ENCODE peak calls at places on chromosomes 12 and 14, in five cellular contexts. Q, F, B, N and L are unnamed samples.

GRCh38 chr12:107242189-107242588 is 148.8 kb upstream of the CRY1 start:
- DNase-seq in N (no peak), B (no peak), Q (no peak), F (peak; percentile 31), L (no peak)

GRCh38 chr12:107326237-107326636 is 232.9 kb upstream of the CRY1 start:
- DNase-seq in Q (peak; percentile 58), B (peak; percentile 1), N (no peak), F (no peak), L (no peak)

GRCh38 chr12:122527478-122527944 is 462 bp downstream of the KNTC1 start:
- DNase-seq in B (peak; percentile 77), Q (peak; percentile 42), N (peak; percentile 32), F (peak; percentile 21), L (no peak)

GRCh38 chr14:23117371-23118020 is 1.6 kb downstream of the CEBPE start:
- DNase-seq in F (no peak), N (no peak), B (no peak), Q (no peak), L (no peak)

GRCh38 chr12:15033029-15033428 is 60.2 kb downstream of the PDE6H start:
- DNase-seq in B (no peak), F (no peak), N (no peak), Q (no peak), L (no peak)

GRCh38 chr12:119406811-119407210 is 72.3 kb downstream of the CCDC60 start:
- DNase-seq in B (no peak), Q (no peak), F (no peak), N (no peak), L (no peak)

GRCh38 chr14:103081951-103082350 is 2.1 kb upstream of the LBHD2 start:
- DNase-seq in N (no peak), Q (no peak), B (no peak), F (no peak), L (no peak)

GRCh38 chr12:121968880-121969279 is 50.5 kb downstream of the CFAP251 start:
- DNase-seq in Q (no peak), N (no peak), B (no peak), F (no peak), L (no peak)

GRCh38 chr12:14902465-14902864 is 16.8 kb upstream of the MGP start:
- DNase-seq in B (no peak), Q (no peak), F (no peak), N (no peak), L (no peak)

GRCh38 chr12:128133321-128134050 is 133.5 kb upstream of the TMEM132C start:
- DNase-seq in B (no peak), F (no peak), N (no peak), Q (no peak), L (no peak)

GRCh38 chr14:93458234-93458633 is 27.5 kb downstream of the UNC79 start:
- DNase-seq in B (no peak), Q (no peak), F (no peak), N (no peak), L (no peak)

GRCh38 chr14:76546426-76547221 is 170.7 kb downstream of the ESRRB start:
- DNase-seq in N (peak; percentile 57), Q (peak; percentile 50), F (peak; percentile 67), B (peak; percentile 34), L (no peak)

GRCh38 chr12:22755629-22756028 is 130.7 kb downstream of the ETNK1 start:
- DNase-seq in Q (no peak), B (no peak), N (no peak), F (no peak), L (no peak)

GRCh38 chr12:6263931-6264330 is 46.6 kb upstream of the PLEKHG6 start:
- DNase-seq in B (no peak), N (peak; percentile 89), F (peak; percentile 61), Q (no peak), L (peak; percentile 35)

GRCh38 chr14:79279645-79280399 is 931.5 kb downstream of the DIO2 start:
- DNase-seq in Q (no peak), B (no peak), F (peak; percentile 21), N (no peak), L (peak; percentile 68)

GRCh38 chr14:88630565-88630964 is 67.7 kb downstream of the ZC3H14 start:
- DNase-seq in N (no peak), B (no peak), Q (peak; percentile 18), F (no peak), L (no peak)

GRCh38 chr12:28954333-28954732 is 194.7 kb upstream of the FAR2 start:
- DNase-seq in B (no peak), F (no peak), Q (no peak), N (no peak), L (no peak)

GRCh38 chr14:78975734-78976133 is 805.6 kb downstream of the NRXN3 start:
- DNase-seq in B (no peak), F (peak; percentile 33), Q (no peak), N (no peak), L (no peak)

GRCh38 chr12:68565391-68565903 is 45.3 kb upstream of the RAP1B start:
- DNase-seq in F (no peak), B (no peak), Q (peak; percentile 32), N (no peak), L (no peak)

GRCh38 chr12:81212996-81213696 is 135.3 kb downstream of the ACSS3 start:
- DNase-seq in N (no peak), F (no peak), Q (no peak), B (no peak), L (no peak)

GRCh38 chr12:55974308-55974724 is 438 bp downstream of the RAB5B start:
- DNase-seq in B (peak; percentile 56), F (peak; percentile 76), N (peak; percentile 64), Q (peak; percentile 56), L (peak; percentile 84)

GRCh38 chr12:123269395-123269892 is 2.2 kb downstream of the CDK2AP1 start:
- DNase-seq in B (peak; percentile 70), F (peak; percentile 66), Q (no peak), N (no peak), L (peak; percentile 79)

GRCh38 chr12:112842441-112842840 is 50.9 kb downstream of the RPH3A start:
- DNase-seq in N (no peak), F (no peak), B (no peak), Q (no peak), L (no peak)

DNA sequence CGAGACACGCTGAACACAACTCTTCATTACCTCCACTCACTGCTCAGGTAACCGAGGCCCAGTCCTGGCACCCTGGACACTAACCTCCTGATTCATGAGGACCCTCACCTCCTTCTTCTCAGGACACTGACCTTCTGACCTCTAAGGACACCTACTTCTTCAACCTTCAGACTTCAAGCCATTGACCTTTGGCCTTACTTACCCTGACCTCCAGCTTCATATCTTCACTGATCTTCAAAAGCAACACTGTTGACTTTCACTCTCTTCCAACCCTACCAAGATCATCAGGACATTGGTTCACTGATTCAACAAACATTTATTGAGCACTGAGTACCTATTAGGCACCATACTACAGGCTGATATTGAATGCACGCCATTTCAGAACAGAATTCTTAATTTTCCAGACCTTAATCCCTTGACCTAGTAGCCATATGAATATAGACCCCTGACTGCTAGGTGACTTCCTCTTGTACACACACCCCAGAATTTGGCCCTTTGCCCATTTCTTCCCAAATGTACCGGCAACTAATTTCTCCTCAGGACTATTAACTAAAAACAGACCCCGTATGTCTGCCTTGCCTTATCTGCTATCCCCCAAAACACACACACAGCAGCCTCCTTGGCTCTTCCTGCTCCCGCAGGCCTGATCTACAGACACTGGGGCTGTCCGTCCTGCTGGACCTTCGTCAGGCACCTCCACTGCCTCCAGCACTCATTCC is 5.8 kb downstream of the ARHGEF40 start:
- DNase-seq in Q (no peak), B (no peak), F (no peak), N (no peak), L (no peak)
- H3K4me3 ChIP-seq in Q (no peak overlapping the region), B (no peak overlapping the region), F (no peak overlapping the region), N (no peak overlapping the region), L (no peak overlapping the region)

DNA sequence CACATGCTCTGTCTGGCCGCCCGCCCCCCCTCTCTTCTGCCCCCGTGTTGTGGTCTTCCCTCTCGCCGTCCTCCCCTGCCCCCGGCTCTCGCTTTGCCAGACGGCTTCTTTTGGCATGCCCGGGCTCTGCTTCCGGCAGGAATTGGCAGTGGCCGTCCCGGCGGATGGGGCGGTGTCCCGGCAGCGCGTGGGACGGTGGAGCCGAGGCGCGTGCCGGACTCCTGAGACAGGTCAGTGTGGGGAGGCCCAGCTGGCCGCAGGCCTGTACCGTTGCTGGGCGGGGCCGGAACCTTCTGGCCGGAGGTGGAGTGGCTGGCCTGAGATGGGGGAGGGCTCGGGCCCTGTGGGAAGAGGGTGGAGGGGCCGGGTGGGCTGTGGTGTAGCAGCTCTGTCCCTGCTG is 17.1 kb downstream of the KIF26A start:
- DNase-seq in F (no peak), N (no peak), Q (no peak), B (no peak), L (no peak)
- TF ChIP-seq CTCF in F (no peak), N (no peak), Q (no peak), B (no peak), L (no peak)

DNA sequence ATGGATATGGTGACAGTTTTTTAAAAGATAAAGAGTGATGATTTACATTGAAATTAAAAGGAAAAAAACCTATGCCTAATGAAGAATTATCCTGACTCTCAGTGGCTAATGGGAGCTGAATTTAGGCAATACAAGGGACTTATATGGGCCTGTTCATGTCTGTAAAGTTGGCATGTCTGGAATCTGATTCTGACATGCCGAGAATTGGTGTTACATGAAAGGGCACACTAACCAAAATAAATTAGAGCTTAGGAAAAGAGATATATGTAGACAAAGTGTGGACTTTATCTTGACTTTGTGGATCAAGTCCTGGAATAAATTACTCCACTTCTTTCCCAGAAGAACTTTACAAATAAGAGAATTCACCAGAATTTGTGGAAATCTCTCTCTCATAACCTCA is 1.1 kb downstream of the TDG start:
- DNase-seq in N (no peak), F (peak; percentile 39), Q (no peak), B (no peak), L (no peak)
- H3K4me1 ChIP-seq in N (peaks cover 4% of the 10 kb centered on the region), F (peaks cover 15% of the 10 kb centered on the region), Q (peaks cover 29% of the 10 kb centered on the region), B (peaks cover 40% of the 10 kb centered on the region), L (peaks cover 26% of the 10 kb centered on the region)

GRCh38 chr14:52706286-52706685 is 714 bp upstream of the PSMC6 start:
- DNase-seq in B (peak; percentile 22), N (peak; percentile 82), F (no peak), Q (peak; percentile 20), L (no peak)
- H3K4me3 ChIP-seq in B (peak overlapping the region; percentile 93), N (peak overlapping the region; percentile 90), F (peak overlapping the region; percentile 88), Q (peak overlapping the region; percentile 96), L (peak overlapping the region; percentile 79)